ENCODE peak calls at places on chromosomes 13 and 19, in five cellular contexts. F, C, I, Z and M are unnamed samples.

GRCh38 chr13:45055902-45056648 is 64.2 kb upstream of the GTF2F2 start:
- DNase-seq in F (no peak), Z (no peak), I (no peak), C (no peak), M (no peak)

GRCh38 chr13:93361703-93362102 is 135.1 kb downstream of the GPC6 start:
- DNase-seq in Z (no peak), F (no peak), I (no peak), C (no peak), M (no peak)

GRCh38 chr19:2952953-2953481 is 8.2 kb upstream of the ZNF77 start:
- DNase-seq in C (peak), I (no peak), Z (no peak), F (no peak), M (no peak)

GRCh38 chr19:36169084-36169760 is 17.0 kb upstream of the COX7A1 start:
- DNase-seq in Z (no peak), I (no peak), F (peak), C (no peak), M (no peak)

GRCh38 chr13:50126378-50127016 is 111.3 kb downstream of the KCNRG start:
- DNase-seq in Z (no peak), F (no peak), C (peak), I (no peak), M (no peak)

GRCh38 chr13:40205771-40206240 is 460.6 kb downstream of the FOXO1 start:
- DNase-seq in Z (no peak), F (no peak), C (no peak), I (no peak), M (no peak)

GRCh38 chr13:74270018-74270417 is 135.8 kb upstream of the KLF12 start:
- DNase-seq in C (no peak), I (no peak), Z (no peak), F (no peak), M (no peak)

GRCh38 chr19:17236414-17236716 is 9.4 kb downstream of the NR2F6 start:
- DNase-seq in F (no peak), C (no peak), I (no peak), Z (no peak), M (no peak)

GRCh38 chr19:39470724-39471339 is 9.8 kb upstream of the TIMM50 start:
- DNase-seq in Z (no peak), I (no peak), F (no peak), C (no peak), M (no peak)

GRCh38 chr13:76349700-76350099 is 536.5 kb downstream of the KCTD12 start:
- DNase-seq in I (no peak), F (no peak), C (no peak), Z (no peak), M (no peak)

GRCh38 chr19:38265213-38265861 is 964 bp downstream of the SPINT2 start:
- DNase-seq in Z (no peak), C (peak), F (no peak), I (no peak), M (no peak)

GRCh38 chr13:110913911-110914292 is 967 bp downstream of the ANKRD10 start:
- DNase-seq in F (no peak), I (no peak), C (peak), Z (no peak), M (no peak)

GRCh38 chr19:54674021-54674617 is 11.3 kb downstream of the LILRB4 start:
- DNase-seq in C (peak), F (no peak), I (no peak), Z (no peak), M (no peak)